ENCODE peak calls at places on chromosomes 12 and 14, in seven cellular contexts. K is left lung, W is mesendoderm, X is body of pancreas, E is HepG2, R is left ventricle myocardium inferior, L is Peyer's patch. D is an unnamed sample.

GRCh38 chr14:23432102-23432925 is 3.1 kb downstream of the MYH7 start:
- DNase-seq in K (peak), W (no peak), X (no peak), E (no peak), R (no peak), L (no peak), D (no peak)

GRCh38 chr14:22794533-22794932 is 20.7 kb downstream of the SLC7A7 start:
- DNase-seq in K (no peak), W (no peak), X (no peak), E (no peak), R (no peak), L (no peak), D (no peak)

GRCh38 chr14:49420201-49420600 is 166.0 kb downstream of the RPS29 start:
- DNase-seq in K (no peak), W (no peak), X (no peak), E (no peak), R (no peak), L (no peak), D (no peak)

GRCh38 chr14:100807979-100808734 is 17.8 kb upstream of the MEG3 start:
- DNase-seq in K (no peak), W (no peak), X (no peak), E (no peak), R (no peak), L (no peak), D (peak)

GRCh38 chr12:12859690-12860089 is 31.7 kb upstream of the GPRC5A start:
- DNase-seq in K (no peak), W (no peak), X (no peak), E (no peak), R (no peak), L (no peak), D (no peak)

GRCh38 chr12:22230280-22230794 is 104.2 kb downstream of the ST8SIA1 start:
- DNase-seq in K (no peak), W (no peak), X (no peak), E (no peak), R (no peak), L (no peak), D (no peak)

GRCh38 chr14:72478397-72479025 is 415.4 kb downstream of the DPF3 start:
- DNase-seq in K (no peak), W (no peak), X (no peak), E (no peak), R (no peak), L (no peak), D (no peak)

GRCh38 chr12:2244013-2244861 is 191.4 kb downstream of the CACNA1C start:
- DNase-seq in K (no peak), W (peak), X (no peak), E (peak), R (no peak), L (no peak), D (no peak)

GRCh38 chr12:91191516-91192111 is 9.0 kb upstream of the DCN start:
- DNase-seq in K (no peak), W (no peak), X (no peak), E (no peak), R (no peak), L (no peak), D (no peak)

GRCh38 chr12:104643921-104644669 is 187.3 kb downstream of the CHST11 start:
- DNase-seq in K (peak), W (no peak), X (peak), E (no peak), R (peak), L (peak), D (no peak)

GRCh38 chr14:53306926-53307325 is 153.8 kb upstream of the DDHD1 start:
- DNase-seq in K (no peak), W (no peak), X (peak), E (peak), R (no peak), L (no peak), D (no peak)

GRCh38 chr14:36383674-36384421 is 63.4 kb upstream of the MBIP start:
- DNase-seq in K (peak), W (no peak), X (no peak), E (no peak), R (peak), L (no peak), D (no peak)

GRCh38 chr12:27009926-27010325 is 4.3 kb downstream of the TM7SF3 start:
- DNase-seq in K (no peak), W (no peak), X (no peak), E (no peak), R (no peak), L (no peak), D (no peak)

GRCh38 chr12:101819467-101819866 is 11.3 kb downstream of the GNPTAB start:
- DNase-seq in K (no peak), W (no peak), X (no peak), E (no peak), R (no peak), L (no peak), D (no peak)

GRCh38 chr12:51974646-51975045 is 23.1 kb downstream of the ACVR1B start:
- DNase-seq in K (no peak), W (peak), X (no peak), E (no peak), R (no peak), L (no peak), D (no peak)

GRCh38 chr12:103881261-103881660 is 40.2 kb upstream of the NT5DC3 start:
- DNase-seq in K (no peak), W (no peak), X (no peak), E (peak), R (no peak), L (no peak), D (no peak)

GRCh38 chr12:101954681-101955080 is 77.3 kb downstream of the DRAM1 start:
- DNase-seq in K (no peak), W (peak), X (no peak), E (no peak), R (no peak), L (no peak), D (no peak)

GRCh38 chr12:92065018-92065499 is 80.6 kb downstream of the BTG1 start:
- DNase-seq in K (no peak), W (no peak), X (peak), E (peak), R (no peak), L (no peak), D (no peak)

GRCh38 chr14:37623552-37623951 is 28.1 kb downstream of the TTC6 start:
- DNase-seq in K (no peak), W (no peak), X (no peak), E (no peak), R (no peak), L (no peak), D (no peak)

GRCh38 chr14:74653386-74654138 is 41.5 kb upstream of the LTBP2 start:
- DNase-seq in K (no peak), W (peak), X (no peak), E (no peak), R (no peak), L (no peak), D (no peak)

DNA sequence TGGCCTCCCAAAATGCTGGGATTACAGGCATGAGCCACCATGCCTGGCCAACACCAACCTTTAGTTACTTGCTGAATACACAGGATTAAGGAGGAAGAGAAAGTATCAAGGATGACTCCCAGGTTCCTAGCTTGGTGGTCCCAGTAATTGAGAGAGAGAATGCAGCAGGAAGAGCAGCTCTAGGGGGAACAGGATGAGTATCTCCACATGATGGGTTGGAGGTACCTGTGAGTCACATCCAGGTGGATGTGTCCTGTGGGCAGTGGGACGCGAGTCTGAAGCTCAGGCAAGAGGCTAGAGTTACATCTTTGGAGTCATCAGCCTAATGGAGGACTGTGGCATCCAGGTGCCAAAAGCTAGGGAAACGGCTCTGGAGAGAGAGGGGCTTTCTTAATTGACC is 47.1 kb downstream of the MDM2 start:
- DNase-seq in K (no peak), W (no peak), X (no peak), E (no peak), R (no peak), L (no peak), D (no peak)
- H3K4me3 ChIP-seq in K (no peak), W (no peak), X (no peak), E (no peak), R (no peak), L (no peak), D (no peak)

GRCh38 chr14:99242816-99243795 is 28.9 kb downstream of the BCL11B start:
- DNase-seq in K (no peak), W (no peak), X (no peak), E (no peak), R (no peak), L (no peak), D (no peak)
- H3K4me3 ChIP-seq in K (no peak), W (no peak), X (no peak), E (no peak), R (no peak), L (no peak), D (no peak)

GRCh38 chr12:69278814-69279782 is 39.7 kb downstream of the CPSF6 start:
- DNase-seq in K (no peak), W (peak), X (no peak), E (no peak), R (no peak), L (no peak), D (no peak)

GRCh38 chr12:69287556-69287955 is 48.2 kb downstream of the CPSF6 start:
- DNase-seq in K (no peak), W (no peak), X (no peak), E (no peak), R (no peak), L (no peak), D (no peak)

GRCh38 chr12:69284131-69284530 is 44.8 kb downstream of the CPSF6 start:
- DNase-seq in K (peak), W (peak), X (peak), E (peak), R (peak), L (peak), D (peak)
- H3K4me3 ChIP-seq in K (peak), W (no peak), X (no peak), E (peak), R (peak), L (peak), D (peak)

DNA sequence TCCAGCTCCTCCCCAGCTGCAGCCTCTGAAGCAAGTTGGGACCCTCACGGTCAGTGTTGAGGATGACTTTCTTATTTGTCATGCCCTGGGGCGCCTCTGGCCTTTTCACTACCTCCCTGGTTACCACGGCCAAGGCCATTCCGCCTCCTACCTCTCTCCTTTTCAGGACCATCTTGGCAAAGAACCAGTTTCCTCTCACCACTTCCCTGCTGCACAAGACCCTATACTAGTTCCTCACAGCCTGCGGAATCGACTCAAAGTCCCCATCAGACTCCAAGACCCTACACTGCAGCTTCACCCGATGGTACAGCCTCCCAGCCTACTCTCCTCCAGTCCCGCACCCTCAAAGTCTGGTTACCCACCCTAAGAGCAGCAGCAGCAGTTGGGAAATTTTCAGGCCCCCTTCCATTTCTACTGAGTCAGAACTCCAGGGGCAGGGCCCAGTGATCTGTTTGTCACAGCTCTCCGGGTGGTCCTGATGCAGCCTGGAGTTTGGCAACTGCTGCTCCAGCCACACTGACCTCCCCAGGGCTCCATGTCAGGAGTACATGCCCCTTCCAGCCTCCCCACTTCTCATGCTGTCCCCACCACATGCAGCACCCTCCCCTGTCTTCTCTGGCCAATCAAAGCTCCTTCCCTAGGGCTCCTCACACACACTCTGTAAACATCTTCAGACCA is 5.4 kb downstream of the VWF start:
- DNase-seq in K (no peak), W (no peak), X (no peak), E (no peak), R (no peak), L (no peak), D (peak)
- H3K4me3 ChIP-seq in K (no peak), W (no peak), X (no peak), E (no peak), R (peak), L (no peak), D (no peak)

GRCh38 chr12:113155641-113156040 is 6.1 kb downstream of the CFAP73 start:
- DNase-seq in K (no peak), W (no peak), X (no peak), E (no peak), R (no peak), L (no peak), D (no peak)

GRCh38 chr12:113152196-113152834 is 2.8 kb downstream of the CFAP73 start:
- DNase-seq in K (no peak), W (no peak), X (no peak), E (no peak), R (no peak), L (no peak), D (no peak)

GRCh38 chr12:113155060-113155459 is 5.5 kb downstream of the CFAP73 start:
- DNase-seq in K (no peak), W (no peak), X (no peak), E (no peak), R (no peak), L (no peak), D (no peak)

GRCh38 chr12:113152835-113153814 is 3.6 kb downstream of the CFAP73 start:
- DNase-seq in K (peak), W (peak), X (peak), E (peak), R (peak), L (peak), D (peak)

DNA sequence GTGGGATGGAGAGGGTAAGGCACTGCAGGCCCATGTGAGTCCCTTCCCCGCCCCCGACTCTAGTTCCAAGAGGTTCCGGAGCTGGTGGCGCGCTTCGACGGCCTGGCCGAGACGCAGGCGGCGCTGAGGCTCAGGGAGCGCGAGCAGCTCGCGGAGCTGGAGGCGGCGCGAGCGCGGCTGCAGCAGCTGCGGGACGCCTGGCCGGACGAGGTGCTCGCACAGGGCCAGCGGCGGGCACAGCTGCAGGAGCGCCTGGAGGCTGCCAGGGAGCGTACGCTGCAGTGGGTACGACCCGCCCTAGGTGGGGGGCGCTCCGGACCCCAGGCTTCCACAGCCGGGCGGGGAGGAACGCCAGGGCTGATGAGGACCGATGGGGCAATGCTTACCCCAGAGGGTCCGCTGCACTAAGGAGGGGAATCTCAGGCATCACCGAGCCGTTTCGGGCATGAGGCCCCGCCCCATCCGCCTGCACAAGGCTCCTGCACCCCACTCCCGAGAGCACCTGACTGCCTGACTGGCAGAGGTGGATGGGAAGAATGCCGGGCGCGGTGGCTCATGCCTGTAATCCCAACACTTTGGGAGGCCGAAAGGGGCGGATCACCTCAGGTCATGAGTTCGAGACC is 4.9 kb downstream of the CFAP73 start:
- DNase-seq in K (no peak), W (peak), X (no peak), E (no peak), R (no peak), L (peak), D (no peak)
- H3K4me3 ChIP-seq in K (no peak), W (no peak), X (no peak), E (no peak), R (peak), L (peak), D (no peak)

GRCh38 chr12:121712462-121713256 is at the start of gene TMEM120B:
- DNase-seq in K (peak), W (peak), X (peak), E (peak), R (peak), L (peak), D (peak)

GRCh38 chr12:121705514-121705913 is 7.0 kb upstream of the TMEM120B start:
- DNase-seq in K (no peak), W (no peak), X (no peak), E (no peak), R (no peak), L (no peak), D (no peak)

GRCh38 chr12:121711925-121712461 is 559 bp upstream of the TMEM120B start:
- DNase-seq in K (no peak), W (peak), X (peak), E (peak), R (peak), L (peak), D (no peak)

GRCh38 chr12:121709478-121709890 is 3.1 kb upstream of the TMEM120B start:
- DNase-seq in K (no peak), W (peak), X (no peak), E (peak), R (no peak), L (no peak), D (no peak)

GRCh38 chr12:121708313-121709063 is 4.1 kb upstream of the TMEM120B start:
- DNase-seq in K (no peak), W (no peak), X (no peak), E (no peak), R (no peak), L (no peak), D (no peak)
- H3K4me3 ChIP-seq in K (no peak), W (no peak), X (no peak), E (no peak), R (no peak), L (no peak), D (no peak)

DNA sequence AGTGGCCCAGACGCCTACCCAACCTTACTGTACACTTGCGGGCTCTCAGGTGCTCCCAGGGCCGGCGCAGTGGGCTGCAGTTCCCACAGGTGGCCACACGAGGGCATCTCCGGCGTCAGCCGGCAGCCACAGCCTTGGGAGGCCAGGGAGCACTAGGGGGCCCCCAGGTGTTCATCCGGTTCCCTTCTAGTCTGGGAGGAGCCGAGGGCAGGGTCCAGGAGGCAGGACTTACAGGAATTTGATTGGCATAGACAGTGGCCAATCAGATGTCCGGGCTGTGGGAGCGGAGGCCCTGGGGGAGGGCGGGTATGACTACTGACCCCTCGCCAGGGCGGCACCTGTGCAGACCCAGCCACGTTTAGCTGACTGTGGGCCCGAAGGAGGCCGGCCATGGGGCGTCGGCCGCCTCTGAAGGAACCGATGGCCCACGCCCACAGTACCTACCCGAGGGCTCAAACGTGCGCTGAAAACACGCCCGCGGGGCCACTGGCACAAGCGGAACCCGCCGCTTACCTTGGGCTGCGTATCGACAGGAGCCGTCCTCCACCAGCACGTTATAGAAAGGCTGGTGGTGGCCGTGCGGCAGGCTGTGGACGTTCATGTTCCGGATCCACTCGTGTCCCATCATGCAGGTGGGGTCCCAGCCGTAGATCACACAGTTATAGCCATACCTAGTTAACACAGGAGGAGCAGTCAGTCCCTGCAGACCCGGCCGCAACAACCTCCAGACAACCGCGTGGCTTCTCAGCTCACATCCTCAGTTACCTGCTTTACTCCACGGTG is 34.8 kb downstream of the FBXO21 start:
- DNase-seq in K (peak), W (peak), X (peak), E (peak), R (peak), L (peak), D (peak)
- H3K4me3 ChIP-seq in K (no peak), W (no peak), X (no peak), E (no peak), R (no peak), L (no peak), D (no peak)

DNA sequence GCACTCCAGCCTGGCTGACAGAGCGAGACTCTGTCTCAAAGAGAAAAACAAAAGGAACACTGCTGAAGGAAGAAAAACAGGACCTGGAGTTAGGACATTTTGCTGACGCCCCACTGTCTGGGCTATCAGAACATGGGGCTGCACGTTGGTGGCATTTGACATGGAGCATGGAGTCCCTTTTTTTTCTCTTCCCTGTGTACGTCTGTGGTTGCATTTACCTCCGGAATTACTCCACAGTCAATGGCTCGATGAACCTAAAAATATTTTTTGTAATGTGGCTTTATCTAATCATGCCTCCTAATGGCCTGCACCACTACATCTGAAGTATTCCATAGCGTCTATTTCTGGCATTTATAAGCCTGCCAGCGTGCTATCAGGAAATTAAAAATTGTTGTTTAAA is 30.7 kb downstream of the TESC start:
- DNase-seq in K (no peak), W (no peak), X (no peak), E (no peak), R (no peak), L (no peak), D (no peak)
- H3K4me3 ChIP-seq in K (no peak), W (no peak), X (no peak), E (no peak), R (peak), L (no peak), D (no peak)

D was measured in kidney.